ENCODE peak calls at places on chromosome 22, in four cellular contexts. K is SK-N-SH, H is H1, V is endothelial cell of umbilical vein. B is an unnamed sample.

GRCh38 chr22:42626431-42626830 is 11.7 kb upstream of the POLDIP3 start:
- DNase-seq in K (no peak), H (no peak), V (no peak), B (no peak)

GRCh38 chr22:24407278-24407665 is 20.1 kb upstream of the ADORA2A start:
- DNase-seq in K (peak), H (no peak), V (peak), B (no peak)

GRCh38 chr22:50473855-50474671 is 772 bp downstream of the SBF1 start:
- DNase-seq in K (peak), H (no peak), V (peak), B (no peak)

GRCh38 chr22:20110359-20110985 is 5.4 kb upstream of the RANBP1 start:
- DNase-seq in K (no peak), H (no peak), V (no peak), B (no peak)

GRCh38 chr22:28898233-28898629 is 14.9 kb downstream of the ZNRF3 start:
- DNase-seq in K (no peak), H (no peak), V (no peak), B (no peak)

GRCh38 chr22:31958625-31959239 is 14.4 kb downstream of the YWHAH start:
- DNase-seq in K (no peak), H (no peak), V (no peak), B (no peak)

GRCh38 chr22:28051787-28052356 is 132.8 kb upstream of the PITPNB start:
- DNase-seq in K (peak), H (peak), V (peak), B (peak)

GRCh38 chr22:34812631-34813030 is 253.3 kb upstream of the ISX start:
- DNase-seq in K (no peak), H (no peak), V (no peak), B (no peak)

GRCh38 chr22:19815093-19815822 is 39.4 kb downstream of the GNB1L start:
- DNase-seq in K (no peak), H (no peak), V (no peak), B (no peak)

GRCh38 chr22:35610741-35611140 is 6.4 kb downstream of the MB start:
- DNase-seq in K (no peak), H (no peak), V (no peak), B (no peak)

GRCh38 chr22:35330258-35330861 is 30.7 kb downstream of the TOM1 start:
- DNase-seq in K (no peak), H (no peak), V (peak), B (no peak)

GRCh38 chr22:38218661-38219331 is 17.0 kb downstream of the MAFF start:
- DNase-seq in K (no peak), H (peak), V (peak), B (no peak)

GRCh38 chr22:46064236-46064965 is 85.9 kb upstream of the PPARA start:
- DNase-seq in K (peak), H (no peak), V (no peak), B (no peak)

GRCh38 chr22:19360862-19361261 is 69.3 kb upstream of the CLTCL1 start:
- DNase-seq in K (no peak), H (no peak), V (no peak), B (no peak)

GRCh38 chr22:37815593-37815992 is 7.6 kb upstream of the GALR3 start:
- DNase-seq in K (no peak), H (no peak), V (no peak), B (no peak)

GRCh38 chr22:25083414-25084166 is 116.1 kb upstream of the CRYBB3 start:
- DNase-seq in K (peak), H (no peak), V (no peak), B (no peak)

GRCh38 chr22:38485783-38486182 is 17.9 kb downstream of the KDELR3 start:
- DNase-seq in K (no peak), H (no peak), V (no peak), B (no peak)

GRCh38 chr22:39624501-39624821 is 53.9 kb downstream of the CACNA1I start:
- DNase-seq in K (no peak), H (no peak), V (no peak), B (no peak)

GRCh38 chr22:19477321-19478085 is 1.5 kb downstream of the UFD1 start:
- DNase-seq in K (no peak), H (no peak), V (peak), B (no peak)

GRCh38 chr22:28021116-28021997 is 102.3 kb upstream of the PITPNB start:
- DNase-seq in K (no peak), H (no peak), V (no peak), B (no peak)

GRCh38 chr22:38505595-38506117 is 455 bp downstream of the DDX17 start:
- DNase-seq in K (peak), H (no peak), V (peak), B (no peak)

GRCh38 chr22:38952382-38952993 is 4.9 kb upstream of the APOBEC3A start:
- DNase-seq in K (no peak), H (no peak), V (no peak), B (no peak)

GRCh38 chr22:20531404-20532181 is 24.2 kb downstream of the MED15 start:
- DNase-seq in K (peak), H (no peak), V (peak), B (no peak)

GRCh38 chr22:28005513-28005912 is 86.5 kb upstream of the PITPNB start:
- DNase-seq in K (no peak), H (no peak), V (no peak), B (no peak)

GRCh38 chr22:43389227-43389836 is 22.5 kb upstream of the MPPED1 start:
- DNase-seq in K (no peak), H (no peak), V (no peak), B (no peak)

GRCh38 chr22:33529424-33530113 is 390.7 kb downstream of the LARGE1 start:
- DNase-seq in K (no peak), H (no peak), V (no peak), B (no peak)

GRCh38 chr22:38868886-38869381 is 3.1 kb downstream of the CBX6 start:
- DNase-seq in K (peak), H (peak), V (peak), B (no peak)

GRCh38 chr22:50481045-50481439 is 301 bp upstream of the ADM2 start:
- DNase-seq in K (no peak), H (peak), V (no peak), B (no peak)

GRCh38 chr22:24178502-24179440 is 2.5 kb upstream of the SUSD2 start:
- DNase-seq in K (peak), H (peak), V (no peak), B (no peak)

GRCh38 chr22:24510694-24511625 is 15.8 kb downstream of the UPB1 start:
- DNase-seq in K (no peak), H (no peak), V (no peak), B (no peak)

GRCh38 chr22:20571078-20571503 is 63.7 kb downstream of the MED15 start:
- DNase-seq in K (no peak), H (no peak), V (no peak), B (no peak)

GRCh38 chr22:35467788-35468187 is 67.8 kb downstream of the MCM5 start:
- DNase-seq in K (peak), H (no peak), V (peak), B (no peak)

DNA sequence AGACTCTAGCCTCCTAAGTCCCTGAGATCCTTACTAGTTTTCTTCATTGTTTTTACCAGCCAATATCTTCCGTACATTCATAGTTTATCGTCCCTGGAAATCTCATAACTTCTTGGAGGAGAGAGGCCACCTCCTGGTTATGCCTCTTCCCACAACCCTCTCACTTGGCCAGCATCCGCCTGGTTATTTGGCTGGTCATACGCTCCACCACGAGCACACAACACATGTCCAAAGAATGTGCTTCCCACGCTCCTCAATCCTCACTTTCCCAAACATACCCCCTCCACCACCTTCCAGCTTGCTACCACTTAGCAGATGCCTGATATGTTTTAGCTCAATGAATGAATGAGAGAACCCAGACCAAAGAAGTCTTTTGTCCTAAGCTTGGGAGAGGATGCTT is 83.5 kb upstream of the EIF3D start:
- DNase-seq in K (no peak), H (no peak), V (no peak), B (no peak)
- H3K27ac ChIP-seq in K (no peak), H (no peak), V (no peak), B (no peak)

GRCh38 chr22:30742291-30743256 is 47.9 kb downstream of the OSBP2 start:
- DNase-seq in K (no peak), H (no peak), V (no peak), B (no peak)

GRCh38 chr22:30744224-30744623 is 49.5 kb downstream of the OSBP2 start:
- DNase-seq in K (no peak), H (no peak), V (no peak), B (no peak)

GRCh38 chr22:30747493-30747892 is 52.8 kb downstream of the OSBP2 start:
- DNase-seq in K (no peak), H (no peak), V (no peak), B (no peak)

GRCh38 chr22:30749272-30749671 is 54.6 kb downstream of the OSBP2 start:
- DNase-seq in K (no peak), H (no peak), V (no peak), B (no peak)

GRCh38 chr22:30743257-30744020 is 48.8 kb downstream of the OSBP2 start:
- DNase-seq in K (no peak), H (no peak), V (peak), B (no peak)
- H3K9ac ChIP-seq in K (no peak), H (no peak), V (no peak), B (no peak)

GRCh38 chr22:49429066-49429465 is 398.6 kb downstream of the BRD1 start:
- DNase-seq in K (no peak), H (no peak), V (no peak), B (no peak)
- TF ChIP-seq POLR2AphosphoS5 in K (no peak), H (no peak), V (no peak), B (no peak)

DNA sequence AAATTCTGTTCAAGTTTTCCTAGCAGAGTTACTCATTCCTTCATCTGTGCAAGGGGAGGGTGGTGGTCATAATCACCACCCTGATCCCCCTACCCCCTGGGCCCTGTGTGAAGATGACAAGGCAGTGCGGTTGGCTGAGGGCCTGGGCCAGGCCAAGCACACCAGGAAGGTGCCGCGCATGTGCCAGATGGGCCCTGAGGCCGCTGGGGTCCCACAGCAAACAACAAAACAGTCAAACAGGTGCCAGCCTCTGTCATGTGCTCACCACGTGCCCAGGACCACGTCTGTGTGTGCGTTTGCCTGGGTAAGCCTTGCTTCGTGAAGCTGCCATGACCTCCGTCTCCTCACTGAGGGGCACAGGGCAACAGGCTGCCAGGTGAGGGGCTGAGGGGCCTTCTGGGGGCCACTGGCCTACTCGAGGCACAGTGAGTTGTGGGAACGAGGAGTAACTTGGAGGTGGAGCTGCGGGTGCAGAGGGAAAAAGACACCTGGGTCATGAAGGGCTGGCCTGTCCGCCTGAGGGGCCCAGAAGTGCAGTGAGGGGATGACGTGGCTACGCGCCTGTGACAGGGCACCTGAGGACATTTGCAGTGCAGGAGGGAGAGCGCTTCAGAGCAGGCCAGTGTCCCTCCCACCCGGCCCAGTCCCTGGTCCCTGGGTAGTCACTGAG is 25.8 kb downstream of the RSPH14 start:
- DNase-seq in K (peak), H (no peak), V (no peak), B (no peak)
- H3K27ac ChIP-seq in K (no peak), H (no peak), V (no peak), B (no peak)

GRCh38 chr22:47112994-47113879 is 350.8 kb downstream of the TBC1D22A start:
- DNase-seq in K (no peak), H (no peak), V (no peak), B (no peak)

GRCh38 chr22:47112566-47112965 is 350.1 kb downstream of the TBC1D22A start:
- DNase-seq in K (no peak), H (peak), V (no peak), B (no peak)

GRCh38 chr22:47115518-47115890 is 353.1 kb downstream of the TBC1D22A start:
- DNase-seq in K (no peak), H (no peak), V (no peak), B (no peak)

GRCh38 chr22:47114813-47115517 is 352.5 kb downstream of the TBC1D22A start:
- DNase-seq in K (no peak), H (no peak), V (no peak), B (no peak)

GRCh38 chr22:47113880-47114415 is 351.5 kb downstream of the TBC1D22A start:
- DNase-seq in K (no peak), H (no peak), V (no peak), B (no peak)
- H3K9ac ChIP-seq in K (no peak), H (no peak), V (no peak), B (no peak)

GRCh38 chr22:41043727-41044126 is 48.7 kb upstream of the EP300 start:
- DNase-seq in K (no peak), H (no peak), V (no peak), B (no peak)

GRCh38 chr22:41052661-41053490 is 39.5 kb upstream of the EP300 start:
- DNase-seq in K (no peak), H (no peak), V (no peak), B (peak)

GRCh38 chr22:41047741-41048140 is 44.7 kb upstream of the EP300 start:
- DNase-seq in K (no peak), H (no peak), V (no peak), B (no peak)

GRCh38 chr22:41050873-41051272 is 41.5 kb upstream of the EP300 start:
- DNase-seq in K (no peak), H (no peak), V (no peak), B (no peak)

DNA sequence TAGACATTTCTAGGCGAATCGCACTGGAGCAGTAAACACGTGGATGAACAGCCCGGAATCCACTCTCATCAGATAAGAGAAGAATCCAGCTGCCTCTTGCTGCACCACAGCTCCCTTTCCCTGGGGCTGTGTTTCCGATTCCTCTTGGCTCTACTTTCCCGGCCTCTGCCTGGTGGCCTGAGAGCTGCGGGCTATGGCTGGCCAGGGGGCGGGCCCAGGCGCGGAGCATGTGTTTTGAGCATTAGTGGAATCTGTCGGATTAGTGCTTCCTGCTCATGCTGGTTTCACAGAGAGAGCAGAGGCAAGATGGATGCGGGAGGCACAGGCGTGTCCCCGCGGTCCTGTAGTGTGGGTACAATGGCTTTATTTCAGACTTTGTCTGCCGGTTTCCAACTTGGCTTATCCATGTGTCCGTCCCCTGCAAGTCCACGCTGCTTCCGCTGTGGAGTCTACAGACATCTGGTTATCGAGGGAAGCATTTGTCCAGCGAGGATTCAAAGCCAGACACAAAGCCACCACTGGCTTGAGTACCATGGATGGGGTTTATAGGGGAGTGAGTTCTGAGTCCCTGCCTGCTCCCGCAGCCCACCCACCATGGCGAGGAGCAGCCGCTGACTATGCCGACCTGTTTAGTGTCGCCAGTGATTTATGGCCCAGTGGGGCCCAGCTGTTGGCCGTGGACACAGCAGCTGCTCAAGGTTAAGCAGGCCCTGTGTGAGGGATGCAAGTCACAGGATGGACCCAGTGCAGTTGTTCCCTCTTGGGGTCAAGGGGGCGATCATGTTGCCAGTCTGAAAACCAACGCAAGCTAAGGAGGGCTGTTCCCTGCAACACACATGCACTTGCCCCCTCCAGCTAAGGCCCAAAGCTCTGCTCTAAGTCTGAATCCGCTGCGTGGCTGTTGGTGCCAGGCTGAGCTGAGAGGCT is 43.3 kb upstream of the EP300 start:
- DNase-seq in K (peak), H (peak), V (peak), B (peak)
- TF ChIP-seq POLR2AphosphoS5 in K (no peak), H (no peak), V (no peak), B (no peak)

GRCh38 chr22:18048441-18048898 is 24.1 kb upstream of the MICAL3 start:
- DNase-seq in K (no peak), H (no peak), V (no peak), B (no peak)

GRCh38 chr22:18045794-18046193 is 21.4 kb upstream of the MICAL3 start:
- DNase-seq in K (no peak), H (no peak), V (no peak), B (no peak)

GRCh38 chr22:18044548-18045271 is 20.3 kb upstream of the MICAL3 start:
- DNase-seq in K (no peak), H (no peak), V (no peak), B (no peak)

GRCh38 chr22:18050065-18050464 is 25.7 kb upstream of the MICAL3 start:
- DNase-seq in K (no peak), H (no peak), V (no peak), B (no peak)

GRCh38 chr22:18048041-18048440 is 23.7 kb upstream of the MICAL3 start:
- DNase-seq in K (no peak), H (no peak), V (no peak), B (no peak)
- H3K27ac ChIP-seq in K (no peak), H (no peak), V (no peak), B (no peak)

GRCh38 chr22:49111085-49111484 is 716.6 kb downstream of the BRD1 start:
- DNase-seq in K (no peak), H (no peak), V (no peak), B (no peak)

GRCh38 chr22:49112661-49113626 is 714.7 kb downstream of the BRD1 start:
- DNase-seq in K (no peak), H (no peak), V (no peak), B (no peak)

GRCh38 chr22:49115186-49115585 is 712.5 kb downstream of the BRD1 start:
- DNase-seq in K (no peak), H (no peak), V (no peak), B (no peak)

GRCh38 chr22:49113758-49114157 is 713.9 kb downstream of the BRD1 start:
- DNase-seq in K (no peak), H (no peak), V (no peak), B (no peak)

DNA sequence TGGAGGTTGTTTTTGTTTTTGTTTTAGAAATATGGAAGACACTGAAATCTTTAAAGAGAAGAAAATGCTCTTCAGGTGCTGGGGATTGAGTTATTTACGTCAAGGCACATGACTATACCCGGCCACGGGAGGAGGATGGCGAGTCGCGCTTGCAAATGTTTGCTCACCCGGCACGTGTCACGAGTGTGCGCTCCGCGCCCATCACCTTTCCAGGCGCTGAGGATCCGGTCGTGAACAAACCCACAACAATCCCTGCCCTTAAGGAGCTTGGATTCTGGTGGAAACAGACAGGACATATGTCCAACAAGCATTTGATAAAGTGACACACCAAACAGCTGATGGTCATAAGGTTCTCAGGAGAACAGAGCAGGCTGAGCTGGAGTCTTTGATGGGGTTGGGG is 715.5 kb downstream of the BRD1 start:
- DNase-seq in K (no peak), H (no peak), V (no peak), B (no peak)
- H3K9ac ChIP-seq in K (no peak), H (no peak), V (no peak), B (no peak)

GRCh38 chr22:26436903-26437515 is 7.9 kb downstream of the ASPHD2 start:
- DNase-seq in K (no peak), H (no peak), V (no peak), B (no peak)
- TF ChIP-seq POLR2AphosphoS5 in K (no peak), H (no peak), V (no peak), B (no peak)

B was measured in SK-N-MC.